ENCODE peak calls at places on chromosomes 7 and 10, in five cellular contexts. N is left lung, Q is GF-D8, D is ELR, X is GDM1. F is an unnamed sample.

GRCh38 chr10:12540341-12540781 is 191.0 kb downstream of the CAMK1D start:
- DNase-seq in N (no peak), Q (no peak), D (no peak), X (no peak), F (no peak)

GRCh38 chr10:63437334-63437949 is 28.3 kb downstream of the JMJD1C start:
- DNase-seq in N (no peak), Q (peak; percentile 44), D (peak; percentile 20), X (no peak), F (no peak)

GRCh38 chr10:126634915-126635314 is 35.6 kb downstream of the C10orf90 start:
- DNase-seq in N (no peak), Q (no peak), D (peak; percentile 37), X (no peak), F (no peak)

GRCh38 chr10:6089334-6090219 is 743 bp downstream of the RBM17 start:
- DNase-seq in N (peak; percentile 38), Q (peak; percentile 5), D (peak; percentile 66), X (peak; percentile 6), F (no peak)

GRCh38 chr7:129857313-129857712 is 95.4 kb downstream of the UBE2H start:
- DNase-seq in N (no peak), Q (no peak), D (no peak), X (no peak), F (no peak)

GRCh38 chr10:76119515-76119914 is 688.1 kb downstream of the LRMDA start:
- DNase-seq in N (no peak), Q (no peak), D (peak; percentile 43), X (no peak), F (no peak)

GRCh38 chr7:132437730-132438129 is 138.5 kb downstream of the PLXNA4 start:
- DNase-seq in N (no peak), Q (peak; percentile 32), D (no peak), X (peak; percentile 81), F (no peak)

GRCh38 chr10:48469516-48470020 is 135.3 kb downstream of the ARHGAP22 start:
- DNase-seq in N (no peak), Q (no peak), D (no peak), X (no peak), F (no peak)

GRCh38 chr10:69327463-69328345 is 49.4 kb downstream of the HK1 start:
- DNase-seq in N (peak; percentile 89), Q (peak; percentile 83), D (no peak), X (no peak), F (peak; percentile 86)

GRCh38 chr10:132834891-132835847 is 49.2 kb upstream of the NKX6-2 start:
- DNase-seq in N (no peak), Q (no peak), D (no peak), X (no peak), F (no peak)

GRCh38 chr7:52719677-52720076 is 315.8 kb upstream of the POM121L12 start:
- DNase-seq in N (no peak), Q (no peak), D (no peak), X (no peak), F (no peak)

GRCh38 chr10:36171546-36171945 is 529.5 kb upstream of the FZD8 start:
- DNase-seq in N (no peak), Q (no peak), D (peak; percentile 12), X (no peak), F (no peak)

GRCh38 chr10:31081937-31082635 is 50.4 kb upstream of the ZNF438 start:
- DNase-seq in N (no peak), Q (no peak), D (no peak), X (no peak), F (no peak)

GRCh38 chr7:128672927-128673517 is 930 bp downstream of the GARIN1A start:
- DNase-seq in N (no peak), Q (no peak), D (peak; percentile 42), X (no peak), F (no peak)

GRCh38 chr10:124671486-124672075 is 72.6 kb downstream of the FAM53B start:
- DNase-seq in N (peak; percentile 59), Q (no peak), D (peak; percentile 54), X (no peak), F (peak; percentile 72)

GRCh38 chr10:89374716-89375115 is 3.1 kb upstream of the IFIT1B start:
- DNase-seq in N (no peak), Q (no peak), D (no peak), X (no peak), F (no peak)

GRCh38 chr7:152866125-152866524 is 106.6 kb downstream of the ACTR3B start:
- DNase-seq in N (no peak), Q (no peak), D (no peak), X (no peak), F (no peak)

GRCh38 chr10:45308707-45309106 is 6.7 kb downstream of the OR13A1 start:
- DNase-seq in N (no peak), Q (peak; percentile 54), D (peak; percentile 28), X (no peak), F (no peak)

GRCh38 chr7:63887031-63887430 is 111.6 kb upstream of the ZNF722 start:
- DNase-seq in N (no peak), Q (no peak), D (no peak), X (no peak), F (no peak)

GRCh38 chr10:85430991-85431390 is 935.6 kb downstream of the GRID1 start:
- DNase-seq in N (no peak), Q (no peak), D (no peak), X (no peak), F (no peak)

GRCh38 chr7:83850941-83851340 is 202.0 kb upstream of the SEMA3E start:
- DNase-seq in N (no peak), Q (no peak), D (no peak), X (no peak), F (no peak)

GRCh38 chr7:101720324-101720723 is 91.2 kb upstream of the MYL10 start:
- DNase-seq in N (no peak), Q (no peak), D (no peak), X (no peak), F (no peak)

GRCh38 chr7:88314092-88314491 is 7.4 kb upstream of the STEAP4 start:
- DNase-seq in N (no peak), Q (no peak), D (no peak), X (no peak), F (no peak)

GRCh38 chr7:20862554-20862953 is 75.9 kb upstream of the SP8 start:
- DNase-seq in N (no peak), Q (no peak), D (no peak), X (no peak), F (no peak)

GRCh38 chr7:50981743-50982142 is 199.0 kb upstream of the GRB10 start:
- DNase-seq in N (no peak), Q (no peak), D (no peak), X (no peak), F (no peak)

GRCh38 chr7:102927303-102927933 is 14.6 kb downstream of the LRRC17 start:
- DNase-seq in N (no peak), Q (no peak), D (peak; percentile 48), X (no peak), F (no peak)

GRCh38 chr7:110835209-110835608 is 255.7 kb upstream of the LRRN3 start:
- DNase-seq in N (no peak), Q (no peak), D (peak; percentile 11), X (no peak), F (no peak)

GRCh38 chr7:2968616-2969397 is 74.9 kb downstream of the CARD11 start:
- DNase-seq in N (peak; percentile 22), Q (no peak), D (no peak), X (no peak), F (no peak)